ENCODE peak calls at places on chromosomes 2 and 18, in five cellular contexts. B is mesendoderm, Y is GM23248, S is fibroblast of lung, E is adipocyte. M is an unnamed sample.

GRCh38 chr2:133676392-133677130 is 108.3 kb upstream of the NCKAP5 start:
- DNase-seq in S (peak; percentile 82), B (peak; percentile 56), Y (peak; percentile 81), E (peak; percentile 67), M (no peak)

GRCh38 chr2:54709341-54709809 is 14.1 kb upstream of the EML6 start:
- DNase-seq in B (no peak), S (no peak), E (no peak), Y (no peak), M (no peak)

GRCh38 chr2:69298862-69299261 is 88.2 kb downstream of the GFPT1 start:
- DNase-seq in S (peak; percentile 48), E (peak; percentile 49), B (no peak), Y (peak; percentile 91), M (peak; percentile 38)

GRCh38 chr18:77165489-77166415 is 33.2 kb upstream of the MBP start:
- DNase-seq in B (no peak), E (peak; percentile 22), Y (peak; percentile 96), S (peak; percentile 4), M (no peak)

GRCh38 chr2:227473019-227473461 is 1.1 kb downstream of the AGFG1 start:
- DNase-seq in B (peak; percentile 45), Y (no peak), S (no peak), E (no peak), M (peak; percentile 34)

GRCh38 chr2:103135679-103136078 is 373.8 kb downstream of the TMEM182 start:
- DNase-seq in B (no peak), S (no peak), E (no peak), Y (no peak), M (no peak)

GRCh38 chr2:168749264-168749663 is 53.2 kb upstream of the NOSTRIN start:
- DNase-seq in S (no peak), B (no peak), E (no peak), Y (no peak), M (no peak)

GRCh38 chr2:241817126-241817820 is 8.3 kb downstream of the NEU4 start:
- DNase-seq in S (no peak), E (no peak), B (no peak), Y (no peak), M (no peak)

GRCh38 chr2:121999273-121999672 is 243.8 kb downstream of the TSN start:
- DNase-seq in B (peak; percentile 67), E (peak; percentile 23), S (peak; percentile 9), Y (peak; percentile 42), M (peak; percentile 9)

GRCh38 chr2:204533629-204534370 is 11.5 kb upstream of the PARD3B start:
- DNase-seq in S (peak; percentile 58), E (no peak), Y (peak; percentile 63), B (no peak), M (peak; percentile 95)

GRCh38 chr2:28855193-28855592 is 14.9 kb downstream of the TRMT61B start:
- DNase-seq in S (peak; percentile 27), B (no peak), Y (no peak), E (peak; percentile 13), M (peak; percentile 58)

GRCh38 chr2:202149953-202150352 is 76.9 kb downstream of the KIAA2012 start:
- DNase-seq in S (no peak), E (no peak), Y (peak; percentile 61), B (no peak), M (no peak)

GRCh38 chr2:34656632-34657031 is 1057.5 kb upstream of the FAM98A start:
- DNase-seq in B (no peak), S (no peak), E (no peak), Y (no peak), M (no peak)

DNA sequence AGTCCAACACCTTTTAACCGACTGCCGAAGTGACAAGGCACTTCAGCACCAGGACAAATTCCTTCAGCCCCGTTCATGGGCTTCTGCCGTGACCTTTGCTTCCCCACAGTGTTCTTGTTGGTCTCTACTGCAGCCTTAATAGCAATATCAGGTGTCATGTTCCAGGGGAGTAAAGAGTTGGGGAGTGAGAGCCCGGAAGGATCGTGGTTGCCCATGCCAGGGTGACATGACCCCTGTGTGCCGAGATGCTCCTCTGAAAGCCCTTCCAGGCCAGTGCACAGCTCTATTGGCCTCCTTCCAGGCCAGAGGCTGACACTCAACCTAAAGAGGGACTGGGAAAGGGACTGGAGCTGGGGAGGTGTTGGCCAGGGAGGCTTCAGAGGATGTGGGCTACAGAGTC is 279.2 kb downstream of the CYRIA start:
- DNase-seq in E (no peak), S (no peak), Y (no peak), B (no peak), M (no peak)
- H3K4me3 ChIP-seq in E (no peak overlapping the region), S (no peak overlapping the region), Y (no peak overlapping the region), B (no peak overlapping the region), M (no peak overlapping the region)

GRCh38 chr2:72149556-72150156 is 2.0 kb upstream of the CYP26B1 start:
- DNase-seq in E (no peak), Y (peak; percentile 49), B (peak; percentile 40), S (no peak), M (no peak)
- H3K9ac ChIP-seq in E (peak overlapping the region; percentile 81), Y (no peak overlapping the region), B (no peak overlapping the region), S (no peak overlapping the region), M (no peak overlapping the region)

GRCh38 chr2:174335605-174336402 is 1.1 kb downstream of the SP9 start:
- DNase-seq in B (peak; percentile 86), S (no peak), E (peak; percentile 21), Y (peak; percentile 66), M (no peak)
- H3K4me3 ChIP-seq in B (peak overlapping the region; percentile 28), S (no peak overlapping the region), E (peak overlapping the region; percentile 80), Y (peak overlapping the region; percentile 74), M (peak overlapping the region; percentile 78)

DNA sequence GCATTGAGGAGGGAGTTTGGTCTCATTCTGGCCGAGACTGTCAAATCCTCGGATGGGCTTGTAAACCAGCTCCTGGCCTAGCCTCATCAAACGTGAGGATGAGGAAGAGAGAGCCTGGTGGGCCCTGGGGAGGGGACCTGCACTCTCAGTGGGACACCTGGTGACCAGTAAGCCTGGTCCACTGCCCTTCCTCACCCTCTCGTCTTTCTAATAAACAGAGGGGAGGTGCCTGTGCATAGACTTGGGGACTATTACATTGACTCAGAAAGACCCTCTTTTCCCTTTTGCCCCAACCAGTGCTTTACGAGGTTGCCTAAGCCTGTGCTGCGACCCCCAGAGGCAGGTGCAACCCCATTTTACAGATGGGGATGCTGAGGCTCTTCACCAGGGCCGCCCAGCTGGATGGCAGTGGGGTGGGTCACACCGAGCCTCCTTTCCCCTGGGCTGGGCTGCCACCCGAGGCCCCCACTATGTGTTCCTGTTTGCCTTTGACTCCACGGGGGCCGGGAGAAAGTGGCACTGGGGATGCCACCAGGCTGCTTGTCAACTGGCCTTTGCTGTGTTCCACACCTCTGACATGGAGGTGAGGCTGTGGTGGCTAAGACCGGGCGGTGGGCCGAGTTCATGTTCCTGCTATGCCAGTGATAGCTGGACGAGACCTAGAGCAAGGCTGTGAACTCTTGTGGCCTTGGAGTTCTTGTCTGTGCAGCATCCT is 85.9 kb downstream of the GLI2 start:
- DNase-seq in S (no peak), E (no peak), B (no peak), Y (no peak), M (no peak)
- H3K9ac ChIP-seq in S (no peak overlapping the region), E (no peak overlapping the region), B (no peak overlapping the region), Y (peak overlapping the region; percentile 84), M (no peak overlapping the region)

GRCh38 chr2:100980046-100980445 is 22.0 kb upstream of the RPL31 start:
- DNase-seq in B (no peak), E (no peak), Y (no peak), S (no peak), M (no peak)

GRCh38 chr2:100977511-100977910 is 24.6 kb upstream of the RPL31 start:
- DNase-seq in Y (no peak), B (no peak), E (no peak), S (no peak), M (no peak)

GRCh38 chr2:100981011-100981410 is 21.1 kb upstream of the RPL31 start:
- DNase-seq in S (no peak), Y (no peak), B (peak; percentile 32), E (no peak), M (no peak)

GRCh38 chr2:100976634-100977391 is 25.3 kb upstream of the RPL31 start:
- DNase-seq in Y (no peak), B (no peak), S (no peak), E (no peak), M (no peak)

DNA sequence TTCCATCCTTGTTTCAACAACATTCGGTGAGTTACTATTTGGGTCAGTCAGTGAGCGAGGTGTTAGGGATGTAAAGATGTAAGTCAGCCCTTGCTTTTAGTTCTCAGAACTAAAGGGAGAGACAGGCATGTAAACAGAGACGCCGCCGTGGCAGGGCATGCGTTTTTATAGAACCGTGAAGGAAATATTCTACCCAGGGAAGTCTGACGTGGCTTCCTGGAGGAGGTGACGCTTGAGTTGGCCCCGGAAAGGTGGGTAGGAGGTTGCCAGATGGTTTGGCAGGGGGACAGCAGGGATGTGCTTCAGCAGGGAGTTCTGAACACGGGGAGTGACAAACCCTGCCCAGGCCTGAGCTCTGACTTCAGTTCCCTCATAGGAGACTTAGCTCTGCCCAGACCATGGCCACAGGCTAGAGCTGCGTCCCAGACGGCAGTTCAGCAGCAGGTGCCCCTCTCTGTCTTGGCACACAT is 23.5 kb upstream of the RPL31 start:
- DNase-seq in S (peak; percentile 68), Y (no peak), E (peak; percentile 60), B (no peak), M (no peak)
- H3K4me3 ChIP-seq in S (no peak overlapping the region), Y (no peak overlapping the region), E (no peak overlapping the region), B (no peak overlapping the region), M (no peak overlapping the region)

M was measured in PC-3.